ENCODE peak calls at places on chromosomes 12 and 14, in five cellular contexts. One of them, this sample, is unnamed.

GRCh38 chr12:6584293-6584692 is 16.2 kb upstream of the NOP2 start:
- DNase-seq in PC-3: no peak
- DNase-seq in AG09319: no peak
- DNase-seq in astrocyte of the cerebellum: no peak
- DNase-seq in GM12878: no peak
- DNase-seq in this sample: no peak

GRCh38 chr12:47832263-47832933 is 12.7 kb upstream of the HDAC7 start:
- DNase-seq in GM12878: no peak
- DNase-seq in PC-3: no peak
- DNase-seq in astrocyte of the cerebellum: no peak
- DNase-seq in AG09319: no peak
- DNase-seq in this sample: no peak

GRCh38 chr14:71380271-71380670 is 473.0 kb downstream of the PCNX1 start:
- DNase-seq in AG09319: no peak
- DNase-seq in GM12878: no peak
- DNase-seq in astrocyte of the cerebellum: peak; percentile 62
- DNase-seq in PC-3: peak; percentile 25
- DNase-seq in this sample: peak; percentile 64

GRCh38 chr12:62866451-62867082 is 68.4 kb downstream of the PPM1H start:
- DNase-seq in PC-3: peak; percentile 81
- DNase-seq in astrocyte of the cerebellum: peak; percentile 68
- DNase-seq in GM12878: no peak
- DNase-seq in AG09319: no peak
- DNase-seq in this sample: peak; percentile 54

GRCh38 chr12:105278043-105278697 is 42.2 kb upstream of the APPL2 start:
- DNase-seq in GM12878: no peak
- DNase-seq in AG09319: no peak
- DNase-seq in PC-3: peak; percentile 24
- DNase-seq in astrocyte of the cerebellum: no peak
- DNase-seq in this sample: no peak

GRCh38 chr14:94361682-94362081 is 26.7 kb downstream of the SERPINA1 start:
- DNase-seq in AG09319: no peak
- DNase-seq in PC-3: no peak
- DNase-seq in GM12878: no peak
- DNase-seq in astrocyte of the cerebellum: no peak
- DNase-seq in this sample: no peak

GRCh38 chr14:99476864-99477263 is 3.8 kb downstream of the SETD3 start:
- DNase-seq in GM12878: no peak
- DNase-seq in PC-3: peak; percentile 31
- DNase-seq in AG09319: no peak
- DNase-seq in astrocyte of the cerebellum: no peak
- DNase-seq in this sample: no peak

GRCh38 chr14:33705521-33705920 is 245.4 kb downstream of the EGLN3 start:
- DNase-seq in astrocyte of the cerebellum: no peak
- DNase-seq in GM12878: no peak
- DNase-seq in AG09319: no peak
- DNase-seq in PC-3: peak; percentile 55
- DNase-seq in this sample: no peak

GRCh38 chr12:131092911-131093901 is 139.5 kb downstream of the ADGRD1 start:
- DNase-seq in astrocyte of the cerebellum: peak; percentile 4
- DNase-seq in AG09319: no peak
- DNase-seq in PC-3: peak; percentile 66
- DNase-seq in GM12878: peak; percentile 98
- DNase-seq in this sample: no peak

GRCh38 chr14:70098257-70098809 is 90.4 kb downstream of the SLC8A3 start:
- DNase-seq in GM12878: no peak
- DNase-seq in astrocyte of the cerebellum: no peak
- DNase-seq in PC-3: no peak
- DNase-seq in AG09319: no peak
- DNase-seq in this sample: no peak

GRCh38 chr14:63210812-63211211 is 6.6 kb downstream of the RHOJ start:
- DNase-seq in PC-3: no peak
- DNase-seq in astrocyte of the cerebellum: no peak
- DNase-seq in GM12878: no peak
- DNase-seq in AG09319: no peak
- DNase-seq in this sample: no peak

GRCh38 chr14:63209160-63209559 is 4.9 kb downstream of the RHOJ start:
- DNase-seq in astrocyte of the cerebellum: no peak
- DNase-seq in PC-3: no peak
- DNase-seq in GM12878: no peak
- DNase-seq in AG09319: no peak
- DNase-seq in this sample: peak; percentile 70

GRCh38 chr14:63212776-63213500 is 8.7 kb downstream of the RHOJ start:
- DNase-seq in GM12878: no peak
- DNase-seq in PC-3: no peak
- DNase-seq in AG09319: no peak
- DNase-seq in astrocyte of the cerebellum: no peak
- DNase-seq in this sample: no peak

GRCh38 chr14:63214417-63215196 is 10.4 kb downstream of the RHOJ start:
- DNase-seq in astrocyte of the cerebellum: no peak
- DNase-seq in GM12878: no peak
- DNase-seq in PC-3: no peak
- DNase-seq in AG09319: no peak
- DNase-seq in this sample: no peak

GRCh38 chr14:63212209-63212608 is 8.0 kb downstream of the RHOJ start:
- DNase-seq in AG09319: no peak
- DNase-seq in PC-3: no peak
- DNase-seq in GM12878: no peak
- DNase-seq in astrocyte of the cerebellum: no peak
- DNase-seq in this sample: no peak
- TF ChIP-seq CTCF in AG09319: no peak
- TF ChIP-seq CTCF in PC-3: no peak
- TF ChIP-seq CTCF in GM12878: no peak
- TF ChIP-seq CTCF in astrocyte of the cerebellum: peak; percentile 28
- TF ChIP-seq CTCF in this sample: peak; percentile 13

GRCh38 chr14:105398044-105398725 is at the start of gene TEX22:
- DNase-seq in PC-3: peak; percentile 75
- DNase-seq in astrocyte of the cerebellum: peak; percentile 22
- DNase-seq in GM12878: peak; percentile 41
- DNase-seq in AG09319: peak; percentile 43
- DNase-seq in this sample: peak; percentile 35
- TF ChIP-seq CTCF in PC-3: no peak
- TF ChIP-seq CTCF in astrocyte of the cerebellum: no peak
- TF ChIP-seq CTCF in GM12878: peak; percentile 38
- TF ChIP-seq CTCF in AG09319: peak; percentile 3
- TF ChIP-seq CTCF in this sample: peak; percentile 29

GRCh38 chr12:1277905-1278304 is 286.9 kb downstream of the ERC1 start:
- DNase-seq in GM12878: no peak
- DNase-seq in astrocyte of the cerebellum: no peak
- DNase-seq in PC-3: no peak
- DNase-seq in AG09319: no peak
- DNase-seq in this sample: no peak

GRCh38 chr12:1281683-1282366 is 290.8 kb downstream of the ERC1 start:
- DNase-seq in GM12878: no peak
- DNase-seq in PC-3: peak; percentile 64
- DNase-seq in AG09319: peak; percentile 22
- DNase-seq in astrocyte of the cerebellum: peak; percentile 54
- DNase-seq in this sample: no peak

GRCh38 chr12:1284611-1285010 is 293.6 kb downstream of the ERC1 start:
- DNase-seq in PC-3: no peak
- DNase-seq in astrocyte of the cerebellum: no peak
- DNase-seq in GM12878: no peak
- DNase-seq in AG09319: no peak
- DNase-seq in this sample: no peak

GRCh38 chr12:1282670-1283361 is 291.8 kb downstream of the ERC1 start:
- DNase-seq in GM12878: no peak
- DNase-seq in AG09319: no peak
- DNase-seq in PC-3: no peak
- DNase-seq in astrocyte of the cerebellum: peak; percentile 39
- DNase-seq in this sample: no peak

GRCh38 chr12:1279050-1279449 is 288.0 kb downstream of the ERC1 start:
- DNase-seq in AG09319: no peak
- DNase-seq in PC-3: peak; percentile 6
- DNase-seq in astrocyte of the cerebellum: no peak
- DNase-seq in GM12878: no peak
- DNase-seq in this sample: no peak
- TF ChIP-seq CTCF in AG09319: no peak
- TF ChIP-seq CTCF in PC-3: peak; percentile 39
- TF ChIP-seq CTCF in astrocyte of the cerebellum: peak; percentile 10
- TF ChIP-seq CTCF in GM12878: no peak
- TF ChIP-seq CTCF in this sample: peak; percentile 30

GRCh38 chr14:35336171-35337073 is 44.2 kb downstream of the PSMA6 start:
- DNase-seq in AG09319: no peak
- DNase-seq in GM12878: no peak
- DNase-seq in astrocyte of the cerebellum: no peak
- DNase-seq in PC-3: peak; percentile 53
- DNase-seq in this sample: peak; percentile 83

GRCh38 chr14:35338731-35339405 is 46.7 kb downstream of the PSMA6 start:
- DNase-seq in AG09319: no peak
- DNase-seq in GM12878: no peak
- DNase-seq in PC-3: no peak
- DNase-seq in astrocyte of the cerebellum: no peak
- DNase-seq in this sample: no peak

GRCh38 chr14:35335388-35336092 is 43.4 kb downstream of the PSMA6 start:
- DNase-seq in PC-3: peak; percentile 46
- DNase-seq in AG09319: no peak
- DNase-seq in GM12878: no peak
- DNase-seq in astrocyte of the cerebellum: no peak
- DNase-seq in this sample: no peak

GRCh38 chr14:35337557-35338255 is 45.5 kb downstream of the PSMA6 start:
- DNase-seq in AG09319: no peak
- DNase-seq in GM12878: no peak
- DNase-seq in PC-3: no peak
- DNase-seq in astrocyte of the cerebellum: no peak
- DNase-seq in this sample: no peak

DNA sequence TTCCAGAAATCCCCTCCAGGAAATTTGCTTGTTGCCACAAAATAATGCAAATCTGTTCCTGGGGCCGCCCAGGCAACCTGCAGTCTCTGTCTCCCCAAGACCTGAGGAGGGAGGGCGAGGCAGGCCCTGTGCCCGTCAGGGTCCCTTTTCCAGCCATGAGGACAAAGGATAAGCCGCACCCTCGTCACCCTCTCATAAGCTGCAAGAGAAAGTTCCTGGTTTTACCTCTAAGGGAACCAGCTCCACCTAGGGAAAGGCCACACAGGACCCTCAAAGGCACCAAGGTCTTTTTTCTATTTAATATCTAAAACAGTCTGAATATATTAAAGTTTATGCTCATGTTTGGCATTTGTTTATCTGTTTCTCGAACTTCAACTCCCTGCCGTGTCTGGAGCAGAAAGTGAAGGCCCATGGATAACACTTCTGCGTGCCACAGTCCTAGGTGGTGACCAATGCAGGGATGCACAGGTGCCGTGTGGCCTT is 44.9 kb downstream of the PSMA6 start:
- DNase-seq in astrocyte of the cerebellum: no peak
- DNase-seq in PC-3: no peak
- DNase-seq in AG09319: no peak
- DNase-seq in GM12878: no peak
- DNase-seq in this sample: no peak
- TF ChIP-seq CTCF in astrocyte of the cerebellum: no peak
- TF ChIP-seq CTCF in PC-3: no peak
- TF ChIP-seq CTCF in AG09319: no peak
- TF ChIP-seq CTCF in GM12878: no peak
- TF ChIP-seq CTCF in this sample: peak; percentile 48

GRCh38 chr14:72514660-72515025 is 379.3 kb downstream of the DPF3 start:
- DNase-seq in AG09319: no peak
- DNase-seq in PC-3: no peak
- DNase-seq in astrocyte of the cerebellum: no peak
- DNase-seq in GM12878: no peak
- DNase-seq in this sample: no peak

GRCh38 chr14:72510566-72510965 is 383.3 kb downstream of the DPF3 start:
- DNase-seq in AG09319: no peak
- DNase-seq in astrocyte of the cerebellum: no peak
- DNase-seq in GM12878: no peak
- DNase-seq in PC-3: no peak
- DNase-seq in this sample: no peak

GRCh38 chr14:72513994-72514659 is 379.8 kb downstream of the DPF3 start:
- DNase-seq in astrocyte of the cerebellum: peak; percentile 40
- DNase-seq in PC-3: peak; percentile 70
- DNase-seq in AG09319: no peak
- DNase-seq in GM12878: no peak
- DNase-seq in this sample: no peak

GRCh38 chr14:72513346-72513745 is 380.6 kb downstream of the DPF3 start:
- DNase-seq in AG09319: no peak
- DNase-seq in astrocyte of the cerebellum: no peak
- DNase-seq in PC-3: no peak
- DNase-seq in GM12878: no peak
- DNase-seq in this sample: no peak

DNA sequence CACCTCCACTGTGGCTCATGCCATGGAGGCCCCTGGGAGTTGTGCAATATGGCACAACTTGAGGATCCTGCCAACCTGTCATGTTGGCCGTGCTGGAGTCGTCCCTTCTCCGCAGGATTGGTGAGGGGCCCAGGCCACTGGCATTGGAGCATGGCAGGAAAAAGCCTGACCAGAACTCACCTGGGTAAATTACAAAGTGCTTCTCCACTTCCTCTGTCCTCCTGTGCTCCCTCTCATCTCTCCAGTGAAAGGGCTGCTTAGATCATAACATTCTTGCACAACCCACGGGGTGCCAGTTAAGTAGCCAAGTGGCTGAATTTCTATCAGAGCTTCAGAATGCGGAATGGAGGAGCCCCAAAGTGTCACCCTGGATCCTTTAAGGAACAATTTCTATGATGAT is 381.0 kb downstream of the DPF3 start:
- DNase-seq in astrocyte of the cerebellum: no peak
- DNase-seq in GM12878: no peak
- DNase-seq in AG09319: no peak
- DNase-seq in PC-3: no peak
- DNase-seq in this sample: no peak
- TF ChIP-seq CTCF in astrocyte of the cerebellum: no peak
- TF ChIP-seq CTCF in GM12878: no peak
- TF ChIP-seq CTCF in AG09319: no peak
- TF ChIP-seq CTCF in PC-3: no peak
- TF ChIP-seq CTCF in this sample: no peak

GRCh38 chr12:106309671-106310313 is 7.3 kb downstream of the TCP11L2 start:
- DNase-seq in AG09319: no peak
- DNase-seq in PC-3: peak; percentile 37
- DNase-seq in GM12878: no peak
- DNase-seq in astrocyte of the cerebellum: peak; percentile 85
- DNase-seq in this sample: peak; percentile 71

GRCh38 chr12:106310687-106311086 is 8.2 kb downstream of the TCP11L2 start:
- DNase-seq in AG09319: no peak
- DNase-seq in GM12878: no peak
- DNase-seq in PC-3: no peak
- DNase-seq in astrocyte of the cerebellum: no peak
- DNase-seq in this sample: no peak

GRCh38 chr12:106317406-106318082 is 15.0 kb downstream of the TCP11L2 start:
- DNase-seq in PC-3: peak; percentile 29
- DNase-seq in AG09319: no peak
- DNase-seq in GM12878: no peak
- DNase-seq in astrocyte of the cerebellum: no peak
- DNase-seq in this sample: no peak

GRCh38 chr12:106311139-106311538 is 8.6 kb downstream of the TCP11L2 start:
- DNase-seq in astrocyte of the cerebellum: no peak
- DNase-seq in AG09319: no peak
- DNase-seq in PC-3: no peak
- DNase-seq in GM12878: no peak
- DNase-seq in this sample: no peak

DNA sequence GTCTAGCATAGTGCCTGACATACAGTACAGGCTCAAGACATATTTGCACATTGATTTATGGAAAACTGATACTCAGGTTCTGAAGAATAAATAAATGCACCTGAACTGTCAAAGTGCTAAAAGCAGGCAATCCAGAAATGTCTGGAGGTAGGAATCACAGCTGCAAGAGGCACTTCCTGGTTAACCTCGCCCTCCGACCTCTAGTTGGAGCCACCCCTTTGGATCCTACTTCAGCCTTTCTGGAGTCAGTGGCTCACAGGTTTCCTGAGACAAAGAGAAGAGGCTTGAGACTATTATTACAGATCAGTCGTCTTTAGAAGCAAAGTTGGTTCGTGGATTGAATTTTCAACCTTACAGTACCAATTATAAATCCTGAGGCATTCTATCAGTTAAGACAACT is 13.0 kb downstream of the TCP11L2 start:
- DNase-seq in GM12878: no peak
- DNase-seq in AG09319: no peak
- DNase-seq in astrocyte of the cerebellum: no peak
- DNase-seq in PC-3: no peak
- DNase-seq in this sample: no peak
- TF ChIP-seq CTCF in GM12878: no peak
- TF ChIP-seq CTCF in AG09319: no peak
- TF ChIP-seq CTCF in astrocyte of the cerebellum: no peak
- TF ChIP-seq CTCF in PC-3: no peak
- TF ChIP-seq CTCF in this sample: no peak

This sample was measured in foreskin keratinocyte.